ENCODE peak calls at places on chromosomes 12 and 14, in four cellular contexts. One of them, this sample, is unnamed.

GRCh38 chr12:1544991-1545700 is 49.2 kb downstream of the FBXL14 start:
- DNase-seq in NCI-H2107: no peak
- DNase-seq in effector memory CD4-positive, alpha-beta T cell: no peak
- DNase-seq in HuH-7.5: peak
- DNase-seq in this sample: no peak

GRCh38 chr12:67202344-67203012 is 66.7 kb upstream of the CAND1 start:
- DNase-seq in NCI-H2107: no peak
- DNase-seq in effector memory CD4-positive, alpha-beta T cell: no peak
- DNase-seq in HuH-7.5: no peak
- DNase-seq in this sample: no peak

GRCh38 chr12:2664721-2665577 is 129.8 kb upstream of the FKBP4 start:
- DNase-seq in NCI-H2107: no peak
- DNase-seq in effector memory CD4-positive, alpha-beta T cell: no peak
- DNase-seq in HuH-7.5: no peak
- DNase-seq in this sample: no peak

GRCh38 chr12:65653321-65653720 is 171.0 kb upstream of the HMGA2 start:
- DNase-seq in NCI-H2107: no peak
- DNase-seq in effector memory CD4-positive, alpha-beta T cell: no peak
- DNase-seq in HuH-7.5: no peak
- DNase-seq in this sample: no peak

GRCh38 chr14:56195219-56195618 is 77.0 kb downstream of the PELI2 start:
- DNase-seq in NCI-H2107: no peak
- DNase-seq in effector memory CD4-positive, alpha-beta T cell: no peak
- DNase-seq in HuH-7.5: no peak
- DNase-seq in this sample: no peak

GRCh38 chr14:94174622-94175402 is 690 bp downstream of the PPP4R4 start:
- DNase-seq in NCI-H2107: no peak
- DNase-seq in effector memory CD4-positive, alpha-beta T cell: no peak
- DNase-seq in HuH-7.5: no peak
- DNase-seq in this sample: no peak

GRCh38 chr12:91523831-91524230 is 341.2 kb upstream of the DCN start:
- DNase-seq in NCI-H2107: no peak
- DNase-seq in effector memory CD4-positive, alpha-beta T cell: no peak
- DNase-seq in HuH-7.5: no peak
- DNase-seq in this sample: no peak

GRCh38 chr14:69153848-69154208 is 909 bp upstream of the DCAF5 start:
- DNase-seq in NCI-H2107: no peak
- DNase-seq in effector memory CD4-positive, alpha-beta T cell: no peak
- DNase-seq in HuH-7.5: peak
- DNase-seq in this sample: no peak

GRCh38 chr12:116138781-116139180 is 138.7 kb downstream of the MED13L start:
- DNase-seq in NCI-H2107: no peak
- DNase-seq in effector memory CD4-positive, alpha-beta T cell: no peak
- DNase-seq in HuH-7.5: no peak
- DNase-seq in this sample: no peak

GRCh38 chr12:102722147-102722546 is 194.9 kb downstream of the PAH start:
- DNase-seq in NCI-H2107: no peak
- DNase-seq in effector memory CD4-positive, alpha-beta T cell: no peak
- DNase-seq in HuH-7.5: no peak
- DNase-seq in this sample: no peak

This sample was measured in T-helper 22 cell.